ENCODE peak calls at places on chromosomes 2 and 18, in ten cellular contexts. One of them, this sample, is unnamed. For H3K27me3, the result is how much of the 10 kb centered on the place peaks cover.

GRCh38 chr2:151482310-151482709 is 72.6 kb downstream of the RIF1 start:
- ATAC-seq in GM23338: no peak
- ATAC-seq in right cardiac atrium: no peak
- ATAC-seq in heart right ventricle: no peak
- ATAC-seq in aorta: no peak
- ATAC-seq in right lobe of liver: no peak
- ATAC-seq in Panc1: no peak
- ATAC-seq in heart left ventricle: no peak
- ATAC-seq in pancreas: no peak
- ATAC-seq in CD4-positive, alpha-beta T cell: no peak
- ATAC-seq in this sample: no peak

GRCh38 chr2:224645722-224646121 is 60.6 kb upstream of the CUL3 start:
- ATAC-seq in Panc1: no peak
- ATAC-seq in CD4-positive, alpha-beta T cell: no peak
- ATAC-seq in heart right ventricle: no peak
- ATAC-seq in right lobe of liver: no peak
- ATAC-seq in right cardiac atrium: no peak
- ATAC-seq in aorta: no peak
- ATAC-seq in heart left ventricle: no peak
- ATAC-seq in pancreas: peak
- ATAC-seq in GM23338: peak
- ATAC-seq in this sample: no peak

GRCh38 chr2:114056294-114057143 is 166.6 kb downstream of the ACTR3 start:
- ATAC-seq in pancreas: no peak
- ATAC-seq in GM23338: no peak
- ATAC-seq in right lobe of liver: no peak
- ATAC-seq in CD4-positive, alpha-beta T cell: no peak
- ATAC-seq in heart left ventricle: no peak
- ATAC-seq in right cardiac atrium: no peak
- ATAC-seq in Panc1: no peak
- ATAC-seq in aorta: no peak
- ATAC-seq in heart right ventricle: no peak
- ATAC-seq in this sample: no peak

GRCh38 chr2:127347734-127348392 is 39.9 kb downstream of the MAP3K2 start:
- ATAC-seq in right cardiac atrium: no peak
- ATAC-seq in Panc1: no peak
- ATAC-seq in aorta: no peak
- ATAC-seq in CD4-positive, alpha-beta T cell: no peak
- ATAC-seq in heart right ventricle: no peak
- ATAC-seq in pancreas: no peak
- ATAC-seq in heart left ventricle: no peak
- ATAC-seq in GM23338: no peak
- ATAC-seq in right lobe of liver: no peak
- ATAC-seq in this sample: no peak

GRCh38 chr2:97707428-97708380 is 5.7 kb upstream of the ZAP70 start:
- ATAC-seq in heart left ventricle: no peak
- ATAC-seq in right cardiac atrium: no peak
- ATAC-seq in GM23338: no peak
- ATAC-seq in Panc1: no peak
- ATAC-seq in aorta: no peak
- ATAC-seq in CD4-positive, alpha-beta T cell: no peak
- ATAC-seq in right lobe of liver: peak
- ATAC-seq in pancreas: peak
- ATAC-seq in heart right ventricle: no peak
- ATAC-seq in this sample: no peak

GRCh38 chr18:23844991-23845680 is 155.9 kb downstream of the LAMA3 start:
- ATAC-seq in GM23338: peak
- ATAC-seq in heart left ventricle: no peak
- ATAC-seq in right cardiac atrium: no peak
- ATAC-seq in heart right ventricle: no peak
- ATAC-seq in pancreas: peak
- ATAC-seq in Panc1: no peak
- ATAC-seq in CD4-positive, alpha-beta T cell: no peak
- ATAC-seq in aorta: no peak
- ATAC-seq in right lobe of liver: no peak
- ATAC-seq in this sample: no peak

GRCh38 chr2:238029853-238030252 is 30.9 kb upstream of the SCLY start:
- ATAC-seq in Panc1: no peak
- ATAC-seq in heart right ventricle: no peak
- ATAC-seq in right lobe of liver: no peak
- ATAC-seq in pancreas: no peak
- ATAC-seq in heart left ventricle: no peak
- ATAC-seq in aorta: no peak
- ATAC-seq in CD4-positive, alpha-beta T cell: no peak
- ATAC-seq in GM23338: no peak
- ATAC-seq in right cardiac atrium: no peak
- ATAC-seq in this sample: no peak

GRCh38 chr18:12891561-12891960 is 7.5 kb upstream of the PTPN2 start:
- ATAC-seq in aorta: no peak
- ATAC-seq in heart right ventricle: no peak
- ATAC-seq in right cardiac atrium: no peak
- ATAC-seq in pancreas: no peak
- ATAC-seq in right lobe of liver: no peak
- ATAC-seq in CD4-positive, alpha-beta T cell: no peak
- ATAC-seq in heart left ventricle: no peak
- ATAC-seq in Panc1: no peak
- ATAC-seq in GM23338: no peak
- ATAC-seq in this sample: no peak

GRCh38 chr2:186531257-186531775 is 45.3 kb downstream of the ZC3H15 start:
- ATAC-seq in heart left ventricle: no peak
- ATAC-seq in Panc1: no peak
- ATAC-seq in right lobe of liver: no peak
- ATAC-seq in aorta: no peak
- ATAC-seq in heart right ventricle: no peak
- ATAC-seq in CD4-positive, alpha-beta T cell: no peak
- ATAC-seq in right cardiac atrium: no peak
- ATAC-seq in pancreas: no peak
- ATAC-seq in GM23338: no peak
- ATAC-seq in this sample: no peak

GRCh38 chr18:45801396-45802004 is 24.0 kb upstream of the SIGLEC15 start:
- ATAC-seq in right cardiac atrium: no peak
- ATAC-seq in GM23338: no peak
- ATAC-seq in right lobe of liver: peak
- ATAC-seq in aorta: peak
- ATAC-seq in heart right ventricle: no peak
- ATAC-seq in CD4-positive, alpha-beta T cell: no peak
- ATAC-seq in pancreas: no peak
- ATAC-seq in heart left ventricle: no peak
- ATAC-seq in Panc1: no peak
- ATAC-seq in this sample: no peak

GRCh38 chr2:205408690-205409089 is 273.6 kb upstream of the NRP2 start:
- ATAC-seq in right cardiac atrium: no peak
- ATAC-seq in right lobe of liver: no peak
- ATAC-seq in CD4-positive, alpha-beta T cell: no peak
- ATAC-seq in heart right ventricle: no peak
- ATAC-seq in pancreas: no peak
- ATAC-seq in heart left ventricle: no peak
- ATAC-seq in Panc1: no peak
- ATAC-seq in aorta: no peak
- ATAC-seq in GM23338: no peak
- ATAC-seq in this sample: no peak

GRCh38 chr2:119160361-119160965 is 1.9 kb upstream of the C1QL2 start:
- ATAC-seq in pancreas: no peak
- ATAC-seq in aorta: no peak
- ATAC-seq in heart left ventricle: no peak
- ATAC-seq in right cardiac atrium: no peak
- ATAC-seq in GM23338: no peak
- ATAC-seq in heart right ventricle: no peak
- ATAC-seq in right lobe of liver: no peak
- ATAC-seq in CD4-positive, alpha-beta T cell: no peak
- ATAC-seq in Panc1: no peak
- ATAC-seq in this sample: no peak

GRCh38 chr2:119156105-119156890 is 2.3 kb downstream of the C1QL2 start:
- ATAC-seq in aorta: no peak
- ATAC-seq in CD4-positive, alpha-beta T cell: no peak
- ATAC-seq in Panc1: peak
- ATAC-seq in heart left ventricle: no peak
- ATAC-seq in GM23338: peak
- ATAC-seq in right lobe of liver: no peak
- ATAC-seq in right cardiac atrium: no peak
- ATAC-seq in heart right ventricle: no peak
- ATAC-seq in pancreas: no peak
- ATAC-seq in this sample: no peak

GRCh38 chr2:119156891-119157773 is 1.4 kb downstream of the C1QL2 start:
- ATAC-seq in pancreas: no peak
- ATAC-seq in right lobe of liver: no peak
- ATAC-seq in GM23338: peak
- ATAC-seq in Panc1: peak
- ATAC-seq in aorta: no peak
- ATAC-seq in right cardiac atrium: no peak
- ATAC-seq in heart right ventricle: no peak
- ATAC-seq in heart left ventricle: no peak
- ATAC-seq in CD4-positive, alpha-beta T cell: no peak
- ATAC-seq in this sample: no peak

GRCh38 chr2:119157850-119158511 is 570 bp downstream of the C1QL2 start:
- ATAC-seq in aorta: no peak
- ATAC-seq in right cardiac atrium: no peak
- ATAC-seq in right lobe of liver: no peak
- ATAC-seq in CD4-positive, alpha-beta T cell: no peak
- ATAC-seq in pancreas: no peak
- ATAC-seq in Panc1: no peak
- ATAC-seq in heart left ventricle: no peak
- ATAC-seq in heart right ventricle: no peak
- ATAC-seq in GM23338: no peak
- ATAC-seq in this sample: no peak

DNA sequence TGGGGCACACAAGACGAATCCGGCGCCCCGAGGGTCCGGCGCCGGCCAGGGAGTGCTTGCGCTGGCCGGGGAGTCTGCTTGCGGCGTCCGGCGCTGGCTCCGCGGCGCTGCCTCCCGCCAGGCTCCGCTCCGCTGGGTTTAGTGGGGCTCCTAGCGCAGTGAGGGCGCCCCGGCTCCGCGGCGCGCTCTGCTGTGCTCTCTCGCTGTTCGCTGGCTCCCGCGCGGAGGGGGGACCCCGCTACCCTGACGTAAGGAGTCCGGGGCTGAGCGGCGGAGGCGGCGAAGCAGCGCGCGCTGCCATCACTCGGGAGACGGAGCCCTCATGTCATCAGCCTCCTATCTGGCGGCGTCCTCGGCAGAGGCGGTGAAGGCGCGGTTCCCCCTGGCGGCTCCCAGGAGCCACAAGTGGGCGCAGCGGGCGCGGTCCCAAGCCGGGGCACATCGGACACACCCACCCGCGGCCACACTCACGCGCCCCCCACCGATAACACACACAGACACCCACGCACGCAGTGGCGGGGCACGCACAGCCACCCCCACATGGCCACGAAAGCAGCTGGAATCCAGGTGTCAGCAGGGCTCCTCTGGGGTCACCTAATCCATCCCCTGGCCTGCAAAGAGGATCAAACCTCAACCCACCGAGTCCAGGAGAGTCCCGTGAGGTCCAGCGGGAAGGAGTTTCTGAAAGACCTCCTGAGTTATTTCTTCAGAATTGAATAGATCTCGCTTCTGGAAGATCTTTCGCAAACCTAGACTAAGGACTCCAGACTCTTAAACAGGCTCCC is at the start of gene C1QL2:
- ATAC-seq in aorta: no peak
- ATAC-seq in heart right ventricle: no peak
- ATAC-seq in pancreas: peak
- ATAC-seq in right lobe of liver: no peak
- ATAC-seq in GM23338: peak
- ATAC-seq in CD4-positive, alpha-beta T cell: no peak
- ATAC-seq in right cardiac atrium: no peak
- ATAC-seq in Panc1: no peak
- ATAC-seq in heart left ventricle: no peak
- ATAC-seq in this sample: no peak
- H3K27me3 ChIP-seq in aorta: under half
- H3K27me3 ChIP-seq in heart right ventricle: under half
- H3K27me3 ChIP-seq in pancreas: under half
- H3K27me3 ChIP-seq in right lobe of liver: under half
- H3K27me3 ChIP-seq in GM23338: half or more
- H3K27me3 ChIP-seq in CD4-positive, alpha-beta T cell: under half
- H3K27me3 ChIP-seq in right cardiac atrium: under half
- H3K27me3 ChIP-seq in Panc1: under half
- H3K27me3 ChIP-seq in heart left ventricle: half or more
- H3K27me3 ChIP-seq in this sample: half or more

DNA sequence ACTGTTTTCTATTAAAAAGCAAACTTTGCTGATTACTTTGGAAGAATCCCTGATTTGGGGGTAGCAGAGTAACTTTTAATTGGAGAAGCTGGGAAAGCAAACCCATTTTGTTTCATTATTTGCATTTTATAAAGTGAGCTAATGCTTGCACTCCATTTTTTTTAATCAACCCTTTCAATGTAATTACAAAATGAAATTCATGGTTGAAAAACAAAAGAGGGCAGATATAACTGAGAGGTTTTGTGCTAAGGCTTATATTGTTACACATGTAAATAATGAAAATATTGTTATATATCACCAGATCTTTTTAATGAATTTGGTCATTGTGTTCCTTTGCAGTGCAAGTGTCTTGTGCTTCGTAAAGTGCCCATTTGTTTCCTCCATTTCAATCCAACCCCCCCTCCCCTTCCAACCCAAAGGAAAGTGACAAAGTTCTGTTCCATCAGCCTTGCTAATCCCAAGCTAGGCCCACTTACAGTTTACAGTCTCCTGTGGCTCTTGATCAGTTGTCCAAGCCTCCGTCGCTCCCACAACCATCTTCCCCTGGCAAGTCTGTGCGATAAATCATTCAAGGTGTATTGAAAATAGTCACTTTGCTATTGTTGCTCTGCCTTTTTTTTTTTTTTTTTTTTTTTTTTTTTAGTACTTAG is 6.4 kb downstream of the POU3F3 start:
- ATAC-seq in right cardiac atrium: no peak
- ATAC-seq in pancreas: no peak
- ATAC-seq in right lobe of liver: no peak
- ATAC-seq in heart left ventricle: no peak
- ATAC-seq in aorta: no peak
- ATAC-seq in CD4-positive, alpha-beta T cell: no peak
- ATAC-seq in Panc1: no peak
- ATAC-seq in GM23338: no peak
- ATAC-seq in heart right ventricle: no peak
- ATAC-seq in this sample: no peak
- H3K27me3 ChIP-seq in right cardiac atrium: under half
- H3K27me3 ChIP-seq in pancreas: half or more
- H3K27me3 ChIP-seq in right lobe of liver: half or more
- H3K27me3 ChIP-seq in heart left ventricle: half or more
- H3K27me3 ChIP-seq in aorta: under half
- H3K27me3 ChIP-seq in CD4-positive, alpha-beta T cell: half or more
- H3K27me3 ChIP-seq in Panc1: under half
- H3K27me3 ChIP-seq in GM23338: half or more
- H3K27me3 ChIP-seq in heart right ventricle: half or more
- H3K27me3 ChIP-seq in this sample: half or more

GRCh38 chr2:174336403-174337336 is 1.9 kb downstream of the SP9 start:
- ATAC-seq in Panc1: no peak
- ATAC-seq in pancreas: peak
- ATAC-seq in aorta: peak
- ATAC-seq in GM23338: peak
- ATAC-seq in CD4-positive, alpha-beta T cell: peak
- ATAC-seq in right cardiac atrium: peak
- ATAC-seq in right lobe of liver: peak
- ATAC-seq in heart left ventricle: no peak
- ATAC-seq in heart right ventricle: no peak
- ATAC-seq in this sample: no peak
- H3K27me3 ChIP-seq in Panc1: under half
- H3K27me3 ChIP-seq in pancreas: half or more
- H3K27me3 ChIP-seq in aorta: under half
- H3K27me3 ChIP-seq in GM23338: half or more
- H3K27me3 ChIP-seq in CD4-positive, alpha-beta T cell: half or more
- H3K27me3 ChIP-seq in right cardiac atrium: under half
- H3K27me3 ChIP-seq in right lobe of liver: half or more
- H3K27me3 ChIP-seq in heart left ventricle: half or more
- H3K27me3 ChIP-seq in heart right ventricle: half or more
- H3K27me3 ChIP-seq in this sample: half or more

GRCh38 chr2:10721344-10722251 is at the start of gene ATP6V1C2:
- ATAC-seq in right lobe of liver: peak
- ATAC-seq in pancreas: peak
- ATAC-seq in CD4-positive, alpha-beta T cell: no peak
- ATAC-seq in heart right ventricle: no peak
- ATAC-seq in GM23338: peak
- ATAC-seq in heart left ventricle: no peak
- ATAC-seq in Panc1: peak
- ATAC-seq in aorta: peak
- ATAC-seq in right cardiac atrium: peak
- ATAC-seq in this sample: peak
- H3K27me3 ChIP-seq in right lobe of liver: under half
- H3K27me3 ChIP-seq in pancreas: under half
- H3K27me3 ChIP-seq in CD4-positive, alpha-beta T cell: half or more
- H3K27me3 ChIP-seq in heart right ventricle: under half
- H3K27me3 ChIP-seq in GM23338: half or more
- H3K27me3 ChIP-seq in heart left ventricle: under half
- H3K27me3 ChIP-seq in Panc1: under half
- H3K27me3 ChIP-seq in aorta: under half
- H3K27me3 ChIP-seq in right cardiac atrium: under half
- H3K27me3 ChIP-seq in this sample: half or more

This sample was measured in gastroesophageal sphincter.